ENCODE peak calls at places on chromosomes 16 and 17, in nine cellular contexts. D, O, X, A, L, Z, R, I and S are unnamed samples.
A peak's percentile ranks its signal among the peaks of the same experiment; 100 is the strongest.

GRCh38 chr17:79036609-79037008 is 12.6 kb downstream of the C1QTNF1 start:
- DNase-seq in D (no peak), R (no peak), A (no peak), L (peak; percentile 92), X (no peak), I (peak; percentile 93), Z (peak; percentile 94), O (peak; percentile 41), S (no peak)

GRCh38 chr16:67198238-67198734 is 645 bp upstream of the ELMO3 start:
- DNase-seq in R (peak; percentile 44), I (peak; percentile 65), Z (peak; percentile 29), O (no peak), L (peak; percentile 54), D (no peak), A (peak; percentile 64), X (no peak), S (peak; percentile 25)

GRCh38 chr17:74239169-74239568 is 25.8 kb downstream of the TTYH2 start:
- DNase-seq in A (no peak), R (no peak), Z (no peak), D (no peak), O (no peak), I (no peak), X (peak; percentile 33), L (peak; percentile 47), S (no peak)

GRCh38 chr17:43171761-43172487 is 910 bp downstream of the NBR1 start:
- DNase-seq in D (no peak), Z (peak; percentile 95), R (peak; percentile 38), L (peak; percentile 92), O (no peak), I (peak; percentile 94), X (no peak), A (peak; percentile 50), S (no peak)

GRCh38 chr17:38947189-38947588 is 20.0 kb downstream of the FBXO47 start:
- DNase-seq in I (no peak), D (no peak), O (no peak), Z (no peak), R (no peak), X (no peak), A (no peak), L (no peak), S (no peak)

GRCh38 chr17:63760771-63761539 is 12.4 kb downstream of the CCDC47 start:
- DNase-seq in X (no peak), Z (peak; percentile 17), R (no peak), I (peak; percentile 10), D (no peak), A (no peak), O (no peak), L (no peak), S (no peak)

GRCh38 chr17:42288985-42289862 is 926 bp downstream of the STAT5A start:
- DNase-seq in X (no peak), A (no peak), L (no peak), D (peak; percentile 77), O (peak; percentile 79), R (peak; percentile 64), Z (no peak), I (no peak), S (no peak)

GRCh38 chr16:57534881-57535658 is 1.3 kb downstream of the CCDC102A start:
- DNase-seq in O (peak; percentile 77), R (peak; percentile 69), X (no peak), D (no peak), A (no peak), Z (no peak), L (no peak), I (peak; percentile 12), S (no peak)

GRCh38 chr16:10682604-10683003 is 12.1 kb downstream of the TEKT5 start:
- DNase-seq in X (no peak), L (no peak), A (no peak), Z (no peak), R (no peak), D (no peak), O (no peak), I (no peak), S (no peak)

GRCh38 chr16:1929105-1929504 is 10.9 kb upstream of the HS3ST6 start:
- DNase-seq in I (peak; percentile 66), O (no peak), Z (no peak), A (no peak), R (peak; percentile 53), X (no peak), D (no peak), L (peak; percentile 3), S (no peak)

GRCh38 chr17:21452377-21453143 is 76.4 kb downstream of the KCNJ12 start:
- DNase-seq in A (peak; percentile 33), I (peak; percentile 78), L (peak; percentile 86), X (peak; percentile 49), R (peak; percentile 35), Z (peak; percentile 65), D (no peak), O (no peak), S (peak; percentile 28)

DNA sequence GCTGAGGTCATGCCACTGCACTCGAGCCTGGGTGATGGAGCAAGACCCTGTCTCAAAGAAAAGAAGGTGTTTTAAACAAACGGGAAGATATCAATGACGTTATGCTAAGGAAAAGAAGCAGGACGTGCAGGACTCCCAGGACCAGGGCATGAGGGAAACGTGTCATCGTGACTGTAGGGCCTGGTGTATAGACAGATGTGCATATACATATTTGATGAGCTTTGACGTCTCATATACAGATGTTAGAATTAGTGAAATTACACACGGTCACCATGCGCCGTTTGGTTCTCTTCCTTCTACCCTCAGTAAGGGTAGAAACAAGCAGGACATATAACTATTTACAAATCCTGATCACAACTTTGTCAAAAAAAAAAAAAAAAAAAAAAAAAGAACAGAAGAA is 17.6 kb upstream of the PVALEF start:
- DNase-seq in Z (no peak), O (no peak), I (no peak), D (no peak), X (no peak), L (no peak), A (no peak), R (no peak), S (no peak)
- H3K4me3 ChIP-seq in Z (no peak overlapping the region), O (no peak overlapping the region), I (no peak overlapping the region), D (no peak overlapping the region), X (no peak overlapping the region), L (no peak overlapping the region), A (no peak overlapping the region), R (no peak overlapping the region), S (no peak overlapping the region)

GRCh38 chr17:41026668-41027471 is at the start of gene KRTAP1-5:
- DNase-seq in A (no peak), X (no peak), L (peak; percentile 35), O (no peak), R (no peak), D (no peak), I (peak; percentile 82), Z (peak; percentile 91), S (no peak)

GRCh38 chr17:41024702-41025101 is 2.3 kb downstream of the KRTAP1-5 start:
- DNase-seq in A (no peak), X (no peak), O (no peak), L (no peak), Z (peak; percentile 14), R (no peak), I (no peak), D (no peak), S (no peak)

GRCh38 chr17:41029633-41030245 is at the start of gene KRTAP1-4:
- DNase-seq in R (no peak), D (no peak), I (no peak), L (no peak), A (no peak), Z (no peak), X (no peak), O (no peak), S (no peak)
- H3K4me3 ChIP-seq in R (no peak within 1 kb of the TSS), D (no peak within 1 kb of the TSS), I (no peak within 1 kb of the TSS), L (no peak within 1 kb of the TSS), A (no peak within 1 kb of the TSS), Z (no peak within 1 kb of the TSS), X (no peak within 1 kb of the TSS), O (no peak within 1 kb of the TSS), S (no peak within 1 kb of the TSS)

GRCh38 chr17:50274945-50275221 is 617 bp downstream of the TMEM92 start:
- DNase-seq in R (no peak), I (no peak), Z (no peak), X (no peak), D (no peak), L (no peak), A (no peak), O (no peak), S (no peak)

GRCh38 chr17:50272711-50273653 is 1.3 kb upstream of the TMEM92 start:
- DNase-seq in L (peak; percentile 60), D (peak; percentile 46), A (no peak), R (peak; percentile 88), I (peak; percentile 78), X (peak; percentile 58), Z (peak; percentile 27), O (peak; percentile 89), S (no peak)

GRCh38 chr17:50274142-50274944 is at the start of gene TMEM92:
- DNase-seq in Z (no peak), A (peak; percentile 62), D (no peak), L (no peak), I (peak; percentile 45), O (no peak), X (no peak), R (peak; percentile 67), S (no peak)

GRCh38 chr17:50272246-50272645 is 2.0 kb upstream of the TMEM92 start:
- DNase-seq in X (no peak), R (peak; percentile 64), A (no peak), I (no peak), D (no peak), L (no peak), Z (no peak), O (no peak), S (no peak)

GRCh38 chr17:50273654-50274040 is 619 bp upstream of the TMEM92 start:
- DNase-seq in A (no peak), O (no peak), L (no peak), X (no peak), R (peak; percentile 43), Z (no peak), D (no peak), I (no peak), S (no peak)
- H3K4me3 ChIP-seq in A (peak overlapping the region; percentile 58), O (no peak overlapping the region), L (no peak overlapping the region), X (peak overlapping the region; percentile 70), R (no peak overlapping the region), Z (no peak overlapping the region), D (no peak overlapping the region), I (peak overlapping the region; percentile 75), S (no peak overlapping the region)

DNA sequence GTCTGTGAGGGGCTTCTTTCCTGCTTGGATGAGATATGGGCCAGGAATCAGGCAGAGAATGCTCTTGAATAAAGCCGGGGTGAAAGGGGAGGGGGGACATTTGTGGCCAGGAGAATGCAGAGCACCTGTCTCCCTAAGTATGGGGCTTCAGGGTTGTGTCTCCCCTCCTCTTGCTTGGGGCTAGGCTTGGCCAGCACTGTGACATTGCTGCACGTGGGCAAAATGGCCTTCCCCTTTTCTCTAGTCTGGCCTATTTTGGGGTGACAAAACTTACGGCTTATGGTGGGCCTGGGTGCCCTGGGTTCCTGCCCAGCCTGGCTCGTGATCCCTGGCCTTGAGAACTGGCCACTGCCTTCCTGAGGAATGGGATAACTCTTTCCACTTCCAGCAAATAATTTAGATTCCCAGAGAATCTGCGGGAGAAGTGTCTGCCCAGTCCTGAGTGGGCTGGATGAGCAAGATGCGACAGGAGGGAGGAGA is 5.6 kb downstream of the NFE2L1 start:
- DNase-seq in L (no peak), A (no peak), Z (no peak), I (no peak), R (no peak), X (no peak), D (no peak), O (no peak), S (no peak)
- H3K4me3 ChIP-seq in L (no peak overlapping the region), A (no peak overlapping the region), Z (no peak overlapping the region), I (peak overlapping the region; percentile 64), R (peak overlapping the region; percentile 27), X (peak overlapping the region; percentile 76), D (no peak overlapping the region), O (no peak overlapping the region), S (no peak overlapping the region)